ENCODE peak calls at places on chromosomes 2 and 18, in five cellular contexts. One of them, this sample, is unnamed.

GRCh38 chr2:71603311-71603794 is 150.0 kb downstream of the DYSF start:
- DNase-seq in DMS 273 treated with DMSO at 0.1 percent for 48 hours: no peak
- DNase-seq in NCI-H510A treated with DMSO at 0.1 percent for 48 hours: no peak
- DNase-seq in H9: peak
- DNase-seq in activated naive CD8-positive, alpha-beta T cell treated with anti-CD3 and anti-CD28 coated beads for 36 hours: peak
- DNase-seq in this sample: no peak

GRCh38 chr2:2389215-2389614 is 58.1 kb upstream of the MYT1L start:
- DNase-seq in DMS 273 treated with DMSO at 0.1 percent for 48 hours: no peak
- DNase-seq in NCI-H510A treated with DMSO at 0.1 percent for 48 hours: no peak
- DNase-seq in H9: no peak
- DNase-seq in activated naive CD8-positive, alpha-beta T cell treated with anti-CD3 and anti-CD28 coated beads for 36 hours: no peak
- DNase-seq in this sample: no peak

GRCh38 chr2:236928353-236929153 is 157.1 kb upstream of the COPS8 start:
- DNase-seq in DMS 273 treated with DMSO at 0.1 percent for 48 hours: no peak
- DNase-seq in NCI-H510A treated with DMSO at 0.1 percent for 48 hours: no peak
- DNase-seq in H9: no peak
- DNase-seq in activated naive CD8-positive, alpha-beta T cell treated with anti-CD3 and anti-CD28 coated beads for 36 hours: no peak
- DNase-seq in this sample: no peak

GRCh38 chr18:28666216-28666615 is 489.3 kb upstream of the CDH2 start:
- DNase-seq in DMS 273 treated with DMSO at 0.1 percent for 48 hours: no peak
- DNase-seq in NCI-H510A treated with DMSO at 0.1 percent for 48 hours: no peak
- DNase-seq in H9: no peak
- DNase-seq in activated naive CD8-positive, alpha-beta T cell treated with anti-CD3 and anti-CD28 coated beads for 36 hours: no peak
- DNase-seq in this sample: no peak

GRCh38 chr2:150011336-150011735 is 423.8 kb upstream of the MMADHC start:
- DNase-seq in DMS 273 treated with DMSO at 0.1 percent for 48 hours: no peak
- DNase-seq in NCI-H510A treated with DMSO at 0.1 percent for 48 hours: no peak
- DNase-seq in H9: no peak
- DNase-seq in activated naive CD8-positive, alpha-beta T cell treated with anti-CD3 and anti-CD28 coated beads for 36 hours: no peak
- DNase-seq in this sample: peak

GRCh38 chr18:55381277-55381676 is 206.7 kb downstream of the TCF4 start:
- DNase-seq in DMS 273 treated with DMSO at 0.1 percent for 48 hours: no peak
- DNase-seq in NCI-H510A treated with DMSO at 0.1 percent for 48 hours: no peak
- DNase-seq in H9: no peak
- DNase-seq in activated naive CD8-positive, alpha-beta T cell treated with anti-CD3 and anti-CD28 coated beads for 36 hours: no peak
- DNase-seq in this sample: no peak

GRCh38 chr2:180677200-180677599 is 303.2 kb upstream of the UBE2E3 start:
- DNase-seq in DMS 273 treated with DMSO at 0.1 percent for 48 hours: no peak
- DNase-seq in NCI-H510A treated with DMSO at 0.1 percent for 48 hours: no peak
- DNase-seq in H9: no peak
- DNase-seq in activated naive CD8-positive, alpha-beta T cell treated with anti-CD3 and anti-CD28 coated beads for 36 hours: no peak
- DNase-seq in this sample: no peak

GRCh38 chr18:69102959-69103358 is 297.7 kb upstream of the DOK6 start:
- DNase-seq in DMS 273 treated with DMSO at 0.1 percent for 48 hours: no peak
- DNase-seq in NCI-H510A treated with DMSO at 0.1 percent for 48 hours: no peak
- DNase-seq in H9: no peak
- DNase-seq in activated naive CD8-positive, alpha-beta T cell treated with anti-CD3 and anti-CD28 coated beads for 36 hours: no peak
- DNase-seq in this sample: no peak

GRCh38 chr2:29601872-29602271 is 319.5 kb downstream of the ALK start:
- DNase-seq in DMS 273 treated with DMSO at 0.1 percent for 48 hours: no peak
- DNase-seq in NCI-H510A treated with DMSO at 0.1 percent for 48 hours: no peak
- DNase-seq in H9: no peak
- DNase-seq in activated naive CD8-positive, alpha-beta T cell treated with anti-CD3 and anti-CD28 coated beads for 36 hours: no peak
- DNase-seq in this sample: no peak

This sample was measured in NCI-H446.